ENCODE peak calls at places on chromosomes 3 and 15, in four cellular contexts. One of them, this sample, is unnamed.
A peak's percentile ranks its signal among the peaks of the same experiment; 100 is the strongest.

GRCh38 chr3:157274644-157275137 is 114.7 kb upstream of the CCNL1 start:
- DNase-seq in skeletal muscle cell: no peak
- DNase-seq in cerebellum: no peak
- DNase-seq in NCI-H1105 treated with DMSO at 0.1 percent for 48 hours: no peak
- DNase-seq in this sample: no peak

GRCh38 chr3:44045476-44046275 is 196.0 kb upstream of the TOPAZ1 start:
- DNase-seq in skeletal muscle cell: no peak
- DNase-seq in cerebellum: no peak
- DNase-seq in NCI-H1105 treated with DMSO at 0.1 percent for 48 hours: peak; percentile 88
- DNase-seq in this sample: no peak

GRCh38 chr3:16846373-16847078 is 38.2 kb upstream of the PLCL2 start:
- DNase-seq in skeletal muscle cell: no peak
- DNase-seq in cerebellum: no peak
- DNase-seq in NCI-H1105 treated with DMSO at 0.1 percent for 48 hours: no peak
- DNase-seq in this sample: no peak

GRCh38 chr3:10373686-10374261 is 52.9 kb upstream of the SEC13 start:
- DNase-seq in skeletal muscle cell: no peak
- DNase-seq in cerebellum: no peak
- DNase-seq in NCI-H1105 treated with DMSO at 0.1 percent for 48 hours: no peak
- DNase-seq in this sample: no peak

GRCh38 chr15:89057506-89058133 is 30.6 kb upstream of the ABHD2 start:
- DNase-seq in skeletal muscle cell: no peak
- DNase-seq in cerebellum: peak; percentile 82
- DNase-seq in NCI-H1105 treated with DMSO at 0.1 percent for 48 hours: peak; percentile 43
- DNase-seq in this sample: no peak

GRCh38 chr15:41429003-41429890 is 12.4 kb downstream of the RTF1 start:
- DNase-seq in skeletal muscle cell: no peak
- DNase-seq in cerebellum: no peak
- DNase-seq in NCI-H1105 treated with DMSO at 0.1 percent for 48 hours: no peak
- DNase-seq in this sample: no peak

GRCh38 chr3:171351676-171352075 is 108.5 kb downstream of the TNIK start:
- DNase-seq in skeletal muscle cell: peak; percentile 90
- DNase-seq in cerebellum: no peak
- DNase-seq in NCI-H1105 treated with DMSO at 0.1 percent for 48 hours: peak; percentile 41
- DNase-seq in this sample: peak; percentile 94

GRCh38 chr3:65492249-65492648 is 546.5 kb downstream of the MAGI1 start:
- DNase-seq in skeletal muscle cell: no peak
- DNase-seq in cerebellum: no peak
- DNase-seq in NCI-H1105 treated with DMSO at 0.1 percent for 48 hours: no peak
- DNase-seq in this sample: no peak

GRCh38 chr3:181888234-181888633 is 176.5 kb downstream of the SOX2 start:
- DNase-seq in skeletal muscle cell: no peak
- DNase-seq in cerebellum: no peak
- DNase-seq in NCI-H1105 treated with DMSO at 0.1 percent for 48 hours: no peak
- DNase-seq in this sample: no peak

GRCh38 chr15:86355798-86356197 is 276.1 kb downstream of the AGBL1 start:
- DNase-seq in skeletal muscle cell: no peak
- DNase-seq in cerebellum: no peak
- DNase-seq in NCI-H1105 treated with DMSO at 0.1 percent for 48 hours: no peak
- DNase-seq in this sample: no peak

GRCh38 chr15:76903251-76903681 is 1.9 kb downstream of the SCAPER start:
- DNase-seq in skeletal muscle cell: peak; percentile 5
- DNase-seq in cerebellum: no peak
- DNase-seq in NCI-H1105 treated with DMSO at 0.1 percent for 48 hours: no peak
- DNase-seq in this sample: peak; percentile 2

GRCh38 chr3:111881480-111881879 is 22.4 kb downstream of the PHLDB2 start:
- DNase-seq in skeletal muscle cell: no peak
- DNase-seq in cerebellum: no peak
- DNase-seq in NCI-H1105 treated with DMSO at 0.1 percent for 48 hours: no peak
- DNase-seq in this sample: no peak

GRCh38 chr3:47337656-47338055 is 43.2 kb upstream of the PTPN23 start:
- DNase-seq in skeletal muscle cell: no peak
- DNase-seq in cerebellum: no peak
- DNase-seq in NCI-H1105 treated with DMSO at 0.1 percent for 48 hours: no peak
- DNase-seq in this sample: no peak

GRCh38 chr3:169227911-169228310 is 435.6 kb downstream of the MECOM start:
- DNase-seq in skeletal muscle cell: no peak
- DNase-seq in cerebellum: no peak
- DNase-seq in NCI-H1105 treated with DMSO at 0.1 percent for 48 hours: no peak
- DNase-seq in this sample: no peak

GRCh38 chr3:38521391-38521987 is 25.3 kb downstream of the EXOG start:
- DNase-seq in skeletal muscle cell: no peak
- DNase-seq in cerebellum: peak; percentile 45
- DNase-seq in NCI-H1105 treated with DMSO at 0.1 percent for 48 hours: peak; percentile 67
- DNase-seq in this sample: peak; percentile 41

This sample was measured in HS-5.